ENCODE peak calls at places on chromosome 18, in six cellular contexts. I is GM23338, O is Karpas-422, L is H9, T is OCI-LY7, Y is A549. X is an unnamed sample.

GRCh38 chr18:8912348-8913057 is 190.0 kb upstream of the NDUFV2 start:
- DNase-seq in I (peak; percentile 51), O (no peak), L (peak; percentile 55), T (peak; percentile 98), Y (no peak), X (no peak)

GRCh38 chr18:49652841-49653240 is 91.0 kb downstream of the LIPG start:
- DNase-seq in I (no peak), O (no peak), L (no peak), T (no peak), Y (no peak), X (no peak)

GRCh38 chr18:22363867-22364463 is 53.8 kb downstream of the CTAGE1 start:
- DNase-seq in I (no peak), O (no peak), L (no peak), T (no peak), Y (no peak), X (no peak)

GRCh38 chr18:56112013-56112749 is 524.2 kb upstream of the TCF4 start:
- DNase-seq in I (no peak), O (no peak), L (no peak), T (no peak), Y (no peak), X (peak; percentile 81)

GRCh38 chr18:37565138-37565984 is at the start of gene CELF4:
- DNase-seq in I (peak; percentile 28), O (no peak), L (no peak), T (no peak), Y (no peak), X (peak; percentile 15)

GRCh38 chr18:36711813-36712444 is 116.9 kb downstream of the TPGS2 start:
- DNase-seq in I (no peak), O (no peak), L (no peak), T (no peak), Y (peak; percentile 1), X (peak; percentile 74)

GRCh38 chr18:13368080-13368813 is 149.7 kb downstream of the LDLRAD4 start:
- DNase-seq in I (no peak), O (no peak), L (no peak), T (no peak), Y (no peak), X (no peak)

GRCh38 chr18:8773980-8774379 is 68.6 kb downstream of the MTCL1 start:
- DNase-seq in I (no peak), O (no peak), L (no peak), T (no peak), Y (no peak), X (no peak)

GRCh38 chr18:57959278-57959677 is 84.7 kb upstream of the NEDD4L start:
- DNase-seq in I (peak; percentile 62), O (peak; percentile 83), L (peak; percentile 46), T (peak; percentile 21), Y (peak; percentile 67), X (peak; percentile 72)

GRCh38 chr18:59884331-59884730 is 15.5 kb upstream of the PMAIP1 start:
- DNase-seq in I (no peak), O (peak; percentile 12), L (no peak), T (no peak), Y (no peak), X (no peak)
- H3K4me2 ChIP-seq in I (no peak overlapping the region), O (no peak overlapping the region), L (no peak overlapping the region), T (peak overlapping the region; percentile 29), Y (no peak overlapping the region), X (no peak overlapping the region)

GRCh38 chr18:62950246-62950645 is 234.9 kb downstream of the PHLPP1 start:
- DNase-seq in I (no peak), O (no peak), L (no peak), T (no peak), Y (no peak), X (no peak)

GRCh38 chr18:62957885-62958472 is 242.6 kb downstream of the PHLPP1 start:
- DNase-seq in I (peak; percentile 79), O (peak; percentile 75), L (peak; percentile 71), T (peak; percentile 32), Y (no peak), X (peak; percentile 19)

GRCh38 chr18:62952807-62953206 is 237.5 kb downstream of the PHLPP1 start:
- DNase-seq in I (no peak), O (no peak), L (no peak), T (no peak), Y (no peak), X (no peak)

GRCh38 chr18:62954341-62954740 is 239.0 kb downstream of the PHLPP1 start:
- DNase-seq in I (no peak), O (no peak), L (no peak), T (no peak), Y (no peak), X (peak; percentile 17)

GRCh38 chr18:62953663-62954062 is 238.3 kb downstream of the PHLPP1 start:
- DNase-seq in I (no peak), O (no peak), L (no peak), T (no peak), Y (no peak), X (no peak)
- H3K4me2 ChIP-seq in I (no peak overlapping the region), O (no peak overlapping the region), L (no peak overlapping the region), T (no peak overlapping the region), Y (no peak overlapping the region), X (no peak overlapping the region)

DNA sequence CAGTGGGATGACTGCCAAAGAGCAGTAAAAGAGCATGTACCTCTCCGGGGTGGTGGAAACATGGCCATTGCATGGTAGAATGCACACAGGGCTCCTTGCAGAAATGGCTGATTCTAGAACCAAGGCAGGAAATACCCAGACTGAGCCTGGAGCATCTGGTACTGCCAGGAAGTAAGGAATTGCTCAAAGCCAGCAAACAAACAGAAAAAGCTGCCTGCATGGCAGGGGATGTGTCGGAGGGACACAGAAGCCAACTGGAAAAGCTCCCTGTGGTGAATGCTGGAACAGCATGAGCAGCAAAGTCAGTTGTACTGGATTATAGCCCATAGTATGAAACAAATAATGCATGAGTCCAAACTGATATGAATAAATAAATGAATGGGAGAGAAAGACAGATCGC is 78.0 kb upstream of the NFATC1 start:
- DNase-seq in I (peak; percentile 22), O (no peak), L (no peak), T (no peak), Y (no peak), X (no peak)
- H3K4me2 ChIP-seq in I (no peak overlapping the region), O (no peak overlapping the region), L (no peak overlapping the region), T (no peak overlapping the region), Y (no peak overlapping the region), X (no peak overlapping the region)

GRCh38 chr18:74311000-74311399 is 4.6 kb upstream of the C18orf63 start:
- DNase-seq in I (no peak), O (no peak), L (no peak), T (no peak), Y (no peak), X (no peak)

GRCh38 chr18:74315464-74316256 is at the start of gene C18orf63:
- DNase-seq in I (no peak), O (no peak), L (no peak), T (no peak), Y (no peak), X (no peak)

GRCh38 chr18:74314759-74315463 is 728 bp upstream of the C18orf63 start:
- DNase-seq in I (no peak), O (no peak), L (no peak), T (no peak), Y (no peak), X (no peak)

GRCh38 chr18:74316257-74317180 is 880 bp downstream of the C18orf63 start:
- DNase-seq in I (peak; percentile 54), O (no peak), L (no peak), T (no peak), Y (peak; percentile 5), X (peak; percentile 32)
- H3K4me2 ChIP-seq in I (no peak overlapping the region), O (no peak overlapping the region), L (peak overlapping the region; percentile 12), T (no peak overlapping the region), Y (peak overlapping the region; percentile 70), X (peak overlapping the region; percentile 31)